ENCODE peak calls at places on chromosome 16, in six cellular contexts. One of them, this sample, is unnamed.

GRCh38 chr16:35195173-35195863 is 1735.9 kb downstream of the TP53TG3F start:
- DNase-seq in RPMI7951: no peak
- DNase-seq in mesendoderm: no peak
- DNase-seq in nucleus accumbens: no peak
- DNase-seq in T-cell: no peak
- DNase-seq in fibroblast of mammary gland: no peak
- DNase-seq in this sample: no peak

GRCh38 chr16:20903889-20904506 is 3.4 kb downstream of the LYRM1 start:
- DNase-seq in fibroblast of mammary gland: no peak
- DNase-seq in nucleus accumbens: no peak
- DNase-seq in RPMI7951: no peak
- DNase-seq in mesendoderm: no peak
- DNase-seq in T-cell: no peak
- DNase-seq in this sample: no peak

GRCh38 chr16:87457724-87458423 is 35.0 kb downstream of the ZCCHC14 start:
- DNase-seq in RPMI7951: peak
- DNase-seq in mesendoderm: peak
- DNase-seq in nucleus accumbens: no peak
- DNase-seq in fibroblast of mammary gland: peak
- DNase-seq in T-cell: no peak
- DNase-seq in this sample: peak

GRCh38 chr16:86110134-86110533 is 211.2 kb downstream of the IRF8 start:
- DNase-seq in fibroblast of mammary gland: no peak
- DNase-seq in nucleus accumbens: no peak
- DNase-seq in mesendoderm: no peak
- DNase-seq in T-cell: no peak
- DNase-seq in RPMI7951: no peak
- DNase-seq in this sample: no peak

GRCh38 chr16:46857261-46857962 is 26.4 kb upstream of the C16orf87 start:
- DNase-seq in T-cell: no peak
- DNase-seq in mesendoderm: no peak
- DNase-seq in RPMI7951: peak
- DNase-seq in nucleus accumbens: peak
- DNase-seq in fibroblast of mammary gland: peak
- DNase-seq in this sample: peak

GRCh38 chr16:16133943-16134604 is 89.2 kb downstream of the ABCC6 start:
- DNase-seq in nucleus accumbens: no peak
- DNase-seq in RPMI7951: no peak
- DNase-seq in T-cell: no peak
- DNase-seq in fibroblast of mammary gland: no peak
- DNase-seq in mesendoderm: no peak
- DNase-seq in this sample: no peak

GRCh38 chr16:8565498-8565897 is 24.8 kb downstream of the TMEM114 start:
- DNase-seq in nucleus accumbens: no peak
- DNase-seq in T-cell: no peak
- DNase-seq in RPMI7951: no peak
- DNase-seq in mesendoderm: peak
- DNase-seq in fibroblast of mammary gland: no peak
- DNase-seq in this sample: no peak

GRCh38 chr16:85353839-85354622 is 241.8 kb upstream of the CIBAR2 start:
- DNase-seq in T-cell: no peak
- DNase-seq in RPMI7951: no peak
- DNase-seq in nucleus accumbens: no peak
- DNase-seq in mesendoderm: no peak
- DNase-seq in fibroblast of mammary gland: no peak
- DNase-seq in this sample: no peak

GRCh38 chr16:75244844-75245758 is 6.3 kb downstream of the BCAR1 start:
- DNase-seq in fibroblast of mammary gland: peak
- DNase-seq in mesendoderm: peak
- DNase-seq in nucleus accumbens: peak
- DNase-seq in RPMI7951: peak
- DNase-seq in T-cell: no peak
- DNase-seq in this sample: peak

GRCh38 chr16:12415072-12415471 is 388.6 kb downstream of the CPPED1 start:
- DNase-seq in RPMI7951: no peak
- DNase-seq in fibroblast of mammary gland: no peak
- DNase-seq in mesendoderm: no peak
- DNase-seq in nucleus accumbens: no peak
- DNase-seq in T-cell: no peak
- DNase-seq in this sample: no peak

GRCh38 chr16:12661656-12662172 is 142.0 kb downstream of the CPPED1 start:
- DNase-seq in nucleus accumbens: no peak
- DNase-seq in T-cell: no peak
- DNase-seq in RPMI7951: peak
- DNase-seq in mesendoderm: peak
- DNase-seq in fibroblast of mammary gland: peak
- DNase-seq in this sample: peak

GRCh38 chr16:4217246-4218131 is 24.4 kb downstream of the SRL start:
- DNase-seq in RPMI7951: no peak
- DNase-seq in T-cell: no peak
- DNase-seq in fibroblast of mammary gland: peak
- DNase-seq in nucleus accumbens: no peak
- DNase-seq in mesendoderm: peak
- DNase-seq in this sample: no peak

GRCh38 chr16:63005356-63005755 is 969.1 kb upstream of the CDH8 start:
- DNase-seq in fibroblast of mammary gland: no peak
- DNase-seq in RPMI7951: no peak
- DNase-seq in nucleus accumbens: no peak
- DNase-seq in mesendoderm: no peak
- DNase-seq in T-cell: no peak
- DNase-seq in this sample: no peak

GRCh38 chr16:2339521-2340484 is 725 bp downstream of the ABCA3 start:
- DNase-seq in mesendoderm: peak
- DNase-seq in T-cell: no peak
- DNase-seq in RPMI7951: peak
- DNase-seq in nucleus accumbens: peak
- DNase-seq in fibroblast of mammary gland: no peak
- DNase-seq in this sample: peak

GRCh38 chr16:58280846-58281301 is 14.0 kb downstream of the PRSS54 start:
- DNase-seq in mesendoderm: peak
- DNase-seq in nucleus accumbens: no peak
- DNase-seq in fibroblast of mammary gland: no peak
- DNase-seq in RPMI7951: peak
- DNase-seq in T-cell: no peak
- DNase-seq in this sample: peak

GRCh38 chr16:15739940-15740339 is 89.9 kb downstream of the NDE1 start:
- DNase-seq in fibroblast of mammary gland: no peak
- DNase-seq in RPMI7951: no peak
- DNase-seq in mesendoderm: no peak
- DNase-seq in nucleus accumbens: no peak
- DNase-seq in T-cell: no peak
- DNase-seq in this sample: no peak

GRCh38 chr16:67302882-67303434 is 23.6 kb downstream of the KCTD19 start:
- DNase-seq in T-cell: no peak
- DNase-seq in fibroblast of mammary gland: no peak
- DNase-seq in nucleus accumbens: no peak
- DNase-seq in mesendoderm: peak
- DNase-seq in RPMI7951: no peak
- DNase-seq in this sample: no peak

GRCh38 chr16:55701442-55702319 is 45.9 kb downstream of the SLC6A2 start:
- DNase-seq in RPMI7951: peak
- DNase-seq in fibroblast of mammary gland: peak
- DNase-seq in nucleus accumbens: no peak
- DNase-seq in T-cell: no peak
- DNase-seq in mesendoderm: peak
- DNase-seq in this sample: peak

GRCh38 chr16:54812229-54812628 is 118.4 kb upstream of the IRX5 start:
- DNase-seq in fibroblast of mammary gland: peak
- DNase-seq in T-cell: no peak
- DNase-seq in mesendoderm: peak
- DNase-seq in nucleus accumbens: no peak
- DNase-seq in RPMI7951: peak
- DNase-seq in this sample: no peak

GRCh38 chr16:17245727-17246576 is 224.8 kb downstream of the XYLT1 start:
- DNase-seq in nucleus accumbens: no peak
- DNase-seq in T-cell: no peak
- DNase-seq in fibroblast of mammary gland: no peak
- DNase-seq in mesendoderm: peak
- DNase-seq in RPMI7951: no peak
- DNase-seq in this sample: no peak

GRCh38 chr16:29028457-29029167 is 43.8 kb downstream of the LAT start:
- DNase-seq in T-cell: no peak
- DNase-seq in mesendoderm: no peak
- DNase-seq in nucleus accumbens: no peak
- DNase-seq in RPMI7951: no peak
- DNase-seq in fibroblast of mammary gland: no peak
- DNase-seq in this sample: no peak

GRCh38 chr16:66857437-66857836 is 13.2 kb downstream of the CA7 start:
- DNase-seq in nucleus accumbens: no peak
- DNase-seq in RPMI7951: no peak
- DNase-seq in mesendoderm: no peak
- DNase-seq in fibroblast of mammary gland: no peak
- DNase-seq in T-cell: no peak
- DNase-seq in this sample: no peak

GRCh38 chr16:89402962-89403361 is 87.4 kb downstream of the ANKRD11 start:
- DNase-seq in fibroblast of mammary gland: peak
- DNase-seq in RPMI7951: no peak
- DNase-seq in nucleus accumbens: no peak
- DNase-seq in mesendoderm: no peak
- DNase-seq in T-cell: peak
- DNase-seq in this sample: no peak

GRCh38 chr16:14013145-14013570 is 58.0 kb upstream of the MRTFB start:
- DNase-seq in fibroblast of mammary gland: no peak
- DNase-seq in mesendoderm: no peak
- DNase-seq in nucleus accumbens: no peak
- DNase-seq in RPMI7951: no peak
- DNase-seq in T-cell: no peak
- DNase-seq in this sample: no peak

GRCh38 chr16:57999971-58000705 is at the start of gene ZNF319:
- DNase-seq in fibroblast of mammary gland: no peak
- DNase-seq in mesendoderm: peak
- DNase-seq in RPMI7951: no peak
- DNase-seq in nucleus accumbens: no peak
- DNase-seq in T-cell: no peak
- DNase-seq in this sample: no peak

GRCh38 chr16:70432800-70433455 is 6.0 kb downstream of the ST3GAL2 start:
- DNase-seq in fibroblast of mammary gland: no peak
- DNase-seq in RPMI7951: peak
- DNase-seq in mesendoderm: no peak
- DNase-seq in T-cell: no peak
- DNase-seq in nucleus accumbens: no peak
- DNase-seq in this sample: peak

GRCh38 chr16:477287-477686 is 50.2 kb upstream of the CAPN15 start:
- DNase-seq in fibroblast of mammary gland: no peak
- DNase-seq in mesendoderm: no peak
- DNase-seq in T-cell: no peak
- DNase-seq in nucleus accumbens: no peak
- DNase-seq in RPMI7951: no peak
- DNase-seq in this sample: peak

GRCh38 chr16:72856797-72857196 is 191.1 kb downstream of the ZFHX3 start:
- DNase-seq in nucleus accumbens: no peak
- DNase-seq in T-cell: no peak
- DNase-seq in RPMI7951: peak
- DNase-seq in mesendoderm: peak
- DNase-seq in fibroblast of mammary gland: peak
- DNase-seq in this sample: peak

GRCh38 chr16:9846362-9847099 is 335.7 kb downstream of the GRIN2A start:
- DNase-seq in fibroblast of mammary gland: peak
- DNase-seq in RPMI7951: no peak
- DNase-seq in nucleus accumbens: no peak
- DNase-seq in mesendoderm: no peak
- DNase-seq in T-cell: no peak
- DNase-seq in this sample: no peak

GRCh38 chr16:70692481-70693203 is 6.8 kb upstream of the MTSS2 start:
- DNase-seq in T-cell: no peak
- DNase-seq in RPMI7951: peak
- DNase-seq in fibroblast of mammary gland: no peak
- DNase-seq in mesendoderm: no peak
- DNase-seq in nucleus accumbens: no peak
- DNase-seq in this sample: no peak

GRCh38 chr16:17330019-17330570 is 140.7 kb downstream of the XYLT1 start:
- DNase-seq in T-cell: no peak
- DNase-seq in fibroblast of mammary gland: no peak
- DNase-seq in RPMI7951: no peak
- DNase-seq in nucleus accumbens: no peak
- DNase-seq in mesendoderm: no peak
- DNase-seq in this sample: no peak

GRCh38 chr16:72481419-72481818 is 309.5 kb upstream of the PMFBP1 start:
- DNase-seq in fibroblast of mammary gland: peak
- DNase-seq in nucleus accumbens: no peak
- DNase-seq in RPMI7951: no peak
- DNase-seq in mesendoderm: no peak
- DNase-seq in T-cell: no peak
- DNase-seq in this sample: peak

GRCh38 chr16:82899731-82900454 is 273.1 kb downstream of the CDH13 start:
- DNase-seq in fibroblast of mammary gland: no peak
- DNase-seq in mesendoderm: no peak
- DNase-seq in nucleus accumbens: no peak
- DNase-seq in RPMI7951: no peak
- DNase-seq in T-cell: no peak
- DNase-seq in this sample: no peak

GRCh38 chr16:6012716-6013115 is 915.1 kb upstream of the EEF2KMT start:
- DNase-seq in nucleus accumbens: no peak
- DNase-seq in fibroblast of mammary gland: no peak
- DNase-seq in T-cell: no peak
- DNase-seq in mesendoderm: no peak
- DNase-seq in RPMI7951: no peak
- DNase-seq in this sample: no peak

GRCh38 chr16:324451-325334 is 27.8 kb downstream of the AXIN1 start:
- DNase-seq in mesendoderm: no peak
- DNase-seq in T-cell: peak
- DNase-seq in nucleus accumbens: no peak
- DNase-seq in RPMI7951: no peak
- DNase-seq in fibroblast of mammary gland: no peak
- DNase-seq in this sample: no peak

GRCh38 chr16:57540906-57541753 is 1.3 kb upstream of the ADGRG5 start:
- DNase-seq in T-cell: no peak
- DNase-seq in fibroblast of mammary gland: no peak
- DNase-seq in mesendoderm: no peak
- DNase-seq in nucleus accumbens: no peak
- DNase-seq in RPMI7951: no peak
- DNase-seq in this sample: no peak

GRCh38 chr16:83143788-83144187 is 517.0 kb downstream of the CDH13 start:
- DNase-seq in T-cell: no peak
- DNase-seq in RPMI7951: peak
- DNase-seq in fibroblast of mammary gland: peak
- DNase-seq in nucleus accumbens: no peak
- DNase-seq in mesendoderm: peak
- DNase-seq in this sample: peak

GRCh38 chr16:5736209-5736608 is 638.6 kb upstream of the EEF2KMT start:
- DNase-seq in nucleus accumbens: no peak
- DNase-seq in T-cell: no peak
- DNase-seq in fibroblast of mammary gland: no peak
- DNase-seq in mesendoderm: no peak
- DNase-seq in RPMI7951: no peak
- DNase-seq in this sample: no peak

GRCh38 chr16:88701541-88702363 is 4.5 kb downstream of the RNF166 start:
- DNase-seq in mesendoderm: no peak
- DNase-seq in T-cell: no peak
- DNase-seq in fibroblast of mammary gland: no peak
- DNase-seq in RPMI7951: no peak
- DNase-seq in nucleus accumbens: no peak
- DNase-seq in this sample: no peak